ENCODE peak calls at places on chromosome 10, in seven cellular contexts. B, X, P, Y, D, O and K are unnamed samples.

GRCh38 chr10:86113983-86114382 is 252.6 kb downstream of the GRID1 start:
- DNase-seq in B (no peak), D (no peak), O (no peak), X (no peak), Y (no peak), P (no peak), K (no peak)

GRCh38 chr10:110372656-110373055 is 67.9 kb upstream of the SMNDC1 start:
- DNase-seq in B (no peak), D (no peak), X (peak), P (no peak), Y (no peak), O (no peak), K (no peak)

GRCh38 chr10:83373659-83374058 is 765.6 kb upstream of the GHITM start:
- DNase-seq in D (peak), X (peak), P (no peak), B (no peak), Y (no peak), O (no peak), K (no peak)

GRCh38 chr10:92552310-92552709 is 21.6 kb downstream of the IDE start:
- DNase-seq in Y (no peak), P (no peak), O (no peak), D (no peak), X (peak), B (no peak), K (no peak)

GRCh38 chr10:131641898-131642297 is 258.9 kb upstream of the PPP2R2D start:
- DNase-seq in X (no peak), B (no peak), O (no peak), P (no peak), Y (no peak), D (no peak), K (no peak)

GRCh38 chr10:70448236-70448635 is 6.8 kb upstream of the NODAL start:
- DNase-seq in X (no peak), P (no peak), D (no peak), Y (no peak), O (no peak), B (no peak), K (no peak)

GRCh38 chr10:58513189-58514101 is 773 bp downstream of the BICC1 start:
- DNase-seq in X (peak), P (peak), B (no peak), D (peak), O (peak), Y (peak), K (peak)

GRCh38 chr10:15188629-15189028 is 20.1 kb upstream of the NMT2 start:
- DNase-seq in O (no peak), P (no peak), X (no peak), D (no peak), B (peak), Y (no peak), K (no peak)

GRCh38 chr10:123858039-123858740 is 33.4 kb downstream of the CPXM2 start:
- DNase-seq in B (no peak), O (no peak), Y (no peak), D (no peak), X (no peak), P (no peak), K (no peak)

GRCh38 chr10:25867321-25867720 is 66.7 kb upstream of the MYO3A start:
- DNase-seq in B (no peak), P (no peak), X (no peak), O (no peak), D (no peak), Y (no peak), K (no peak)

GRCh38 chr10:1404236-1404952 is 332.9 kb downstream of the ADARB2 start:
- DNase-seq in X (no peak), Y (no peak), P (no peak), B (no peak), D (no peak), O (no peak), K (no peak)

GRCh38 chr10:1211844-1212570 is 155.8 kb downstream of the WDR37 start:
- DNase-seq in X (no peak), B (no peak), P (no peak), O (no peak), Y (no peak), D (no peak), K (no peak)

GRCh38 chr10:13761490-13762091 is 174.8 kb downstream of the PRPF18 start:
- DNase-seq in X (no peak), D (no peak), P (no peak), Y (no peak), B (no peak), O (no peak), K (no peak)

GRCh38 chr10:119872860-119873671 is 423 bp upstream of the MCMBP start:
- DNase-seq in P (no peak), Y (peak), O (peak), B (peak), D (peak), X (peak), K (peak)

GRCh38 chr10:98570764-98571163 is 124.0 kb upstream of the HPS1 start:
- DNase-seq in X (no peak), P (no peak), B (no peak), Y (no peak), O (no peak), D (no peak), K (no peak)

GRCh38 chr10:123150229-123150985 is 2.5 kb downstream of the HMX2 start:
- DNase-seq in X (no peak), Y (no peak), B (no peak), P (no peak), D (no peak), O (no peak), K (no peak)

GRCh38 chr10:78777466-78778256 is 291.1 kb upstream of the ZMIZ1 start:
- DNase-seq in P (no peak), X (no peak), B (no peak), D (peak), O (peak), Y (no peak), K (peak)

GRCh38 chr10:114265392-114266053 is 26.5 kb downstream of the VWA2 start:
- DNase-seq in B (no peak), D (peak), X (no peak), O (peak), P (no peak), Y (peak), K (peak)

GRCh38 chr10:59382831-59383295 is 20.5 kb upstream of the FAM13C start:
- DNase-seq in D (no peak), O (no peak), P (no peak), X (no peak), Y (no peak), B (no peak), K (peak)

GRCh38 chr10:93393231-93393630 is 88.9 kb downstream of the MYOF start:
- DNase-seq in O (no peak), B (no peak), Y (no peak), X (no peak), D (no peak), P (no peak), K (no peak)

GRCh38 chr10:6204063-6204340 is 1.3 kb downstream of the PFKFB3 start:
- DNase-seq in P (no peak), B (peak), X (no peak), D (no peak), Y (peak), O (no peak), K (peak)

GRCh38 chr10:5748394-5748803 is 63.8 kb downstream of the TASOR2 start:
- DNase-seq in X (no peak), D (no peak), B (no peak), O (no peak), Y (no peak), P (no peak), K (no peak)

GRCh38 chr10:107051769-107052168 is 112.7 kb downstream of the SORCS1 start:
- DNase-seq in O (no peak), X (no peak), P (no peak), Y (no peak), D (no peak), B (no peak), K (no peak)

GRCh38 chr10:33899578-33900531 is 565.4 kb upstream of the NRP1 start:
- DNase-seq in P (no peak), D (no peak), Y (no peak), X (no peak), O (no peak), B (no peak), K (no peak)

GRCh38 chr10:131576341-131577177 is 265.0 kb upstream of the TCERG1L start:
- DNase-seq in X (no peak), B (no peak), O (no peak), D (no peak), P (no peak), Y (no peak), K (no peak)

GRCh38 chr10:78255796-78256638 is 222.4 kb downstream of the RPS24 start:
- DNase-seq in B (no peak), X (peak), Y (peak), D (peak), O (peak), P (peak), K (peak)

GRCh38 chr10:47019546-47019945 is 108.3 kb downstream of the PTPN20 start:
- DNase-seq in D (no peak), B (no peak), O (no peak), P (no peak), Y (no peak), X (no peak), K (no peak)

GRCh38 chr10:49323896-49324270 is 24.9 kb downstream of the C10orf71 start:
- DNase-seq in P (no peak), Y (no peak), X (no peak), B (no peak), O (no peak), D (no peak), K (no peak)

GRCh38 chr10:133144771-133145170 is 15.2 kb upstream of the KNDC1 start:
- DNase-seq in P (no peak), D (no peak), X (no peak), B (no peak), Y (no peak), O (no peak), K (peak)

GRCh38 chr10:116880716-116881440 is 31.6 kb downstream of the ENO4 start:
- DNase-seq in P (peak), B (no peak), X (no peak), D (no peak), O (no peak), Y (no peak), K (no peak)

GRCh38 chr10:35328404-35329037 is 7.8 kb upstream of the CCNY start:
- DNase-seq in X (no peak), P (peak), O (no peak), Y (no peak), D (no peak), B (no peak), K (no peak)

GRCh38 chr10:117370205-117370604 is 5.0 kb downstream of the PDZD8 start:
- DNase-seq in D (no peak), B (no peak), P (no peak), Y (no peak), O (no peak), X (peak), K (no peak)

GRCh38 chr10:127951861-127952574 is 45.1 kb downstream of the PTPRE start:
- DNase-seq in D (no peak), P (no peak), Y (no peak), O (no peak), B (no peak), X (no peak), K (no peak)

GRCh38 chr10:78475501-78475900 is 441.8 kb downstream of the RPS24 start:
- DNase-seq in B (no peak), P (no peak), O (no peak), Y (no peak), D (no peak), X (no peak), K (no peak)

GRCh38 chr10:117342638-117343037 is 32.6 kb downstream of the PDZD8 start:
- DNase-seq in O (no peak), Y (no peak), B (no peak), X (peak), D (no peak), P (peak), K (no peak)

GRCh38 chr10:48819806-48820205 is 119.8 kb downstream of the LRRC18 start:
- DNase-seq in O (no peak), D (no peak), P (no peak), X (no peak), Y (no peak), B (no peak), K (no peak)

GRCh38 chr10:17453377-17454091 is 861 bp downstream of the ST8SIA6 start:
- DNase-seq in O (no peak), B (no peak), X (peak), D (peak), P (no peak), Y (peak), K (peak)

GRCh38 chr10:98047009-98047741 is 16.8 kb upstream of the CRTAC1 start:
- DNase-seq in B (no peak), P (no peak), O (no peak), D (peak), X (no peak), Y (no peak), K (peak)

DNA sequence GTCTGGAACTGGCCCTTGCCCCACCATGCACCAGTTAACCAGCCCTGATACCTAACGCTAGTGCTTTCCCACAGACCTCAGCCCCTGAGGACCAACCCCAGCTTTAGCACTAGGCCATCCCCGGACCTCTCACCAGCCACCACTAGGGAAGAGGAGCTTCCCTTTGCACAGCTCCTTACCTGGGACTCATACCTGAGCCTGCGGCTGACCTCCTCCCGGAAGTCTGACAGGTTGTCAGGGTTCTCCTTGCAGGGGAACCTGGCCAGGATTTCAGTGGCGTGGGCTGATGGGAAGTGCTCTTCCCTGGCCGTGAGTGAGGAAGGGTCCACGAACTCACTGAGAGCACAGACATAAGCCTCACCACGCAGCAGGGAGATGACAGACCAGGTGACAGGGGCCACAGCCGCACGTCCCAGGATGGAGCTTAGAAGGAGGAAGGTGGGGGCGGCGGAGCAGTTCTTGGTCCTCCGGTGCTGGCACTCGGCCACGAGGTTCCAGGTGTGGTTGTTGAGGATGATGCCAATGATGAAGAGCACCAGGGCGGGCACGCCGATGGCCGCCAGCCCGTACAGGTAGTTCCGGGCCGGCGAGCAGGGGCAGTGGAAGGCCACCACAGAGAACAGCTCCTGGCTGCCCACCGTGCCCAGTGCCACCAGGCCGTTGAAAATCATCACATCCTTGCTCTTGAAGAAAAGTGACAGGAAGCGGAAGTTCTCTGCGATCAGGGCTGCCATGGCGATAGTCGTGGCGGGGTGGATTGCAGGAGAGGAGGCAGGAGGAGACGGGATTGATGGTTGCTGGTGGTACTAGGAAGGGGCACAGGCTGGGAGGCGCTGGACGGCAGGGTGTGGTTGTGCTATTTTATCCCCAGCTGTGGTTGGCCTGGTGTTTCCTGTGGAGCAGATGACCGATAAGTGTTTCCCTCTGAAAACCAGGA is 2.7 kb downstream of the CALHM2 start:
- DNase-seq in D (no peak), Y (no peak), P (no peak), X (no peak), B (no peak), O (no peak), K (no peak)
- H3K4me3 ChIP-seq in D (no peak), Y (no peak), P (no peak), X (no peak), B (no peak), O (peak), K (no peak)

GRCh38 chr10:80168679-80169380 is 36.3 kb downstream of the PLAC9 start:
- DNase-seq in B (no peak), P (no peak), O (no peak), X (no peak), Y (peak), D (no peak), K (no peak)
- H3K4me3 ChIP-seq in B (no peak), P (no peak), O (no peak), X (no peak), Y (no peak), D (no peak), K (no peak)

DNA sequence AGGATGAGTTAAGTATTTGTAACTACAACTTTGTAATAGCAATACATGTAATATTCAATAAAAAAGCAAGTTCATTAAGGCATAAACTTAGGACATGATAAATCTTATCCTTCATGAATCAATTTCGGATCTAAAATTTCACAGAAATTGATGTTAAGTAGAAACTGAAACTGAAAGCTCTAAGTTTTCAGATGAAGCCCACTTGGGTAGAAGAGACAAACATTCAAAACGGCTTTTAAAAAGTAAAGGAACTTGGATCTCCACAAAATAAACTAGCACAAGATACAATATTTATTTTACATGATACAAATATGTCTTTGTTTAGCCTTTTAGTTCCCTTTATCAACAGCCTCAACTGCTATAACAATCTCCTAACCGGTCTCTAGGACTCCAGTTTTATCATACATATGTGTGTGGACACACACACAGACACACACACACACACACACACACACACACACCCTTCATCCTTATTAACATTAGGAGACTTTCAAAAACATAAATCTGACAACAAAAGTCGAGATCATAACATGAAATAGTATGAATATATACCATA is 83.7 kb downstream of the USP6NL start:
- DNase-seq in X (no peak), D (no peak), O (no peak), Y (no peak), B (no peak), P (no peak), K (no peak)
- H3K4me3 ChIP-seq in X (no peak), D (no peak), O (no peak), Y (peak), B (no peak), P (no peak), K (no peak)

DNA sequence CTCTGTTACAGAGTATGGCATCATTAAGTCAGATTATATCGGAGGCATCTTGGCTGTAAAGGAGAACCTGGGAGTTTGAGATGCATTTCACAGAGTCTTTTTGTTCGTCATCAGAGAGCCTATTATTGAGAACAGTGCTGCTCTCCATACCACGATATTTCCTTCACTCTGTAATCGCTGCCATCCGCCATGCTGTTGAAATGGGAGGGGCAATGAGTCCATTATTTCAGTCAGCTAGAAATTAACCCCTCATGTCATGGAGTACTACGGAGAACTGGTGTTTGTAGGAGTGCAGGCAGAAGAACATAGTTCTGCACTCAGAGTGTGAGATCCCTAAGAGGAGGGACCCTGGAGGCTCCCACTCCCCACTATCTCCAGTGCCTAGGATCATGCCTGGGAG is 59.2 kb downstream of the SLC16A12 start:
- DNase-seq in D (no peak), P (no peak), X (no peak), B (no peak), O (no peak), Y (no peak), K (no peak)
- H3K4me3 ChIP-seq in D (no peak), P (no peak), X (no peak), B (no peak), O (no peak), Y (no peak), K (no peak)